ENCODE peak calls at places on chromosomes 7 and 10, in four cellular contexts. Y is cardiac muscle cell, L is uterus, B is tibial nerve. D is an unnamed sample.

GRCh38 chr7:122546496-122546895 is 152.4 kb downstream of the RNF133 start:
- DNase-seq in B (no peak), Y (peak), L (peak), D (no peak)

GRCh38 chr10:47405829-47406547 is 21.9 kb upstream of the ZNF488 start:
- DNase-seq in B (no peak), Y (no peak), L (peak), D (no peak)

GRCh38 chr10:96038476-96039387 is 4.7 kb upstream of the CCNJ start:
- DNase-seq in Y (no peak), B (no peak), L (no peak), D (no peak)

GRCh38 chr10:86104156-86104555 is 262.4 kb downstream of the GRID1 start:
- DNase-seq in Y (no peak), L (no peak), B (no peak), D (no peak)

GRCh38 chr10:60978287-60979115 is 34.5 kb upstream of the RHOBTB1 start:
- DNase-seq in B (no peak), Y (no peak), L (no peak), D (no peak)

GRCh38 chr10:42985436-42986316 is 91.2 kb upstream of the RET start:
- DNase-seq in Y (no peak), B (no peak), L (no peak), D (no peak)

GRCh38 chr7:83976302-83976701 is 218.3 kb downstream of the SEMA3A start:
- DNase-seq in B (no peak), Y (peak), L (no peak), D (no peak)

GRCh38 chr10:24983946-24984345 is 31.5 kb upstream of the PRTFDC1 start:
- DNase-seq in B (no peak), L (no peak), Y (no peak), D (no peak)

GRCh38 chr7:43234968-43235367 is 122.5 kb downstream of the HECW1 start:
- DNase-seq in Y (no peak), L (no peak), B (no peak), D (no peak)

GRCh38 chr10:113958631-113959382 is 84.9 kb upstream of the ADRB1 start:
- DNase-seq in L (peak), Y (peak), B (no peak), D (peak)

GRCh38 chr10:116620423-116621400 is at the start of gene PNLIPRP2:
- DNase-seq in B (no peak), Y (no peak), L (no peak), D (no peak)

GRCh38 chr7:6310594-6310993 is 38.2 kb upstream of the CYTH3 start:
- DNase-seq in Y (no peak), B (no peak), L (no peak), D (no peak)

GRCh38 chr7:79548616-79549206 is 95.2 kb upstream of the MAGI2 start:
- DNase-seq in L (no peak), Y (peak), B (no peak), D (no peak)

GRCh38 chr10:43871545-43871944 is 222.9 kb upstream of the ZNF32 start:
- DNase-seq in L (no peak), Y (no peak), B (no peak), D (no peak)

GRCh38 chr7:2909043-2909442 is 64.9 kb upstream of the GNA12 start:
- DNase-seq in Y (no peak), B (no peak), L (no peak), D (no peak)

GRCh38 chr10:78970261-78970660 is 98.5 kb upstream of the ZMIZ1 start:
- DNase-seq in L (no peak), Y (no peak), B (no peak), D (no peak)

GRCh38 chr7:125663961-125664360 is 734.3 kb upstream of the POT1 start:
- DNase-seq in B (no peak), Y (no peak), L (no peak), D (no peak)

GRCh38 chr7:95776561-95777185 is 4.3 kb downstream of the DYNC1I1 start:
- DNase-seq in Y (no peak), B (no peak), L (no peak), D (no peak)

GRCh38 chr7:135386776-135387175 is 123.1 kb downstream of the CNOT4 start:
- DNase-seq in B (no peak), Y (no peak), L (no peak), D (no peak)

GRCh38 chr7:1422512-1423265 is 36.6 kb downstream of the MICALL2 start:
- DNase-seq in B (no peak), Y (peak), L (no peak), D (no peak)

GRCh38 chr10:93746844-93747284 is 10.9 kb upstream of the LGI1 start:
- DNase-seq in Y (peak), B (no peak), L (no peak), D (no peak)

GRCh38 chr7:130458256-130458655 is 17.4 kb upstream of the CEP41 start:
- DNase-seq in B (no peak), Y (no peak), L (no peak), D (no peak)

GRCh38 chr7:47342646-47343045 is 239.3 kb downstream of the TNS3 start:
- DNase-seq in Y (no peak), B (no peak), L (no peak), D (no peak)

GRCh38 chr7:13540429-13540828 is 449.0 kb downstream of the ETV1 start:
- DNase-seq in B (no peak), L (no peak), Y (peak), D (no peak)

GRCh38 chr10:18599392-18599791 is 52.0 kb downstream of the NSUN6 start:
- DNase-seq in B (no peak), Y (no peak), L (no peak), D (no peak)

GRCh38 chr10:18606051-18606730 is 45.2 kb downstream of the NSUN6 start:
- DNase-seq in B (no peak), Y (peak), L (no peak), D (no peak)

DNA sequence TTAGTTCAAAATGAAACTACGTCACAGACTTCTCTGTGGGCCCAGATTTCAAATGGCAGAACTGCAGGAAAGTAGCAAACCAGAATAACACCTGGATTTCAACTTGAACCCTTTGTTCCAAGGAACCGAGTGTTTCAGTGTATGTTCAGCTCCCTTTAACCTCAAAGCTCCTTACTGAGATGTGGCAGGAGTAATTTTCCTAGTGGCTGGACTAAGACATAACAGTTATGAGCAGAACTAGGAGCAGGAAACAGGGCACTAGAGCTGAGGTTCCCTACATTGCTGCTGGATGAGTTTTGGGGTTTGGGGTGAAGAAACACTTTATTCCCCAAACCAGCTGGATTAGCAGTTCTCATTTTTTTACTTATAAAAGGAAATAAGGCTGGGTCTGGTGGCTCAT is 50.1 kb downstream of the NSUN6 start:
- DNase-seq in Y (no peak), B (no peak), L (no peak), D (no peak)
- TF ChIP-seq CTCF in Y (no peak), B (no peak), L (no peak), D (no peak)

GRCh38 chr10:2508971-2509605 is 558.3 kb upstream of the PFKP start:
- DNase-seq in B (no peak), L (no peak), Y (no peak), D (no peak)
- TF ChIP-seq CTCF in B (no peak), L (no peak), Y (no peak), D (no peak)

GRCh38 chr10:132230557-132231210 is 43.9 kb downstream of the DPYSL4 start:
- DNase-seq in Y (no peak), B (no peak), L (no peak), D (no peak)
- TF ChIP-seq CTCF in Y (no peak), B (no peak), L (no peak), D (no peak)

GRCh38 chr7:23531794-23532489 is at the start of gene TRA2A:
- DNase-seq in B (peak), L (peak), Y (peak), D (peak)

GRCh38 chr7:23530355-23530754 is 1.4 kb downstream of the TRA2A start:
- DNase-seq in Y (peak), L (no peak), B (no peak), D (no peak)

GRCh38 chr7:23530901-23531793 is 634 bp downstream of the TRA2A start:
- DNase-seq in L (no peak), Y (peak), B (peak), D (no peak)

GRCh38 chr7:23529262-23529859 is 2.4 kb downstream of the TRA2A start:
- DNase-seq in L (no peak), Y (no peak), B (no peak), D (no peak)

GRCh38 chr7:23533160-23533559 is 1.4 kb upstream of the TRA2A start:
- DNase-seq in Y (no peak), B (no peak), L (no peak), D (no peak)
- TF ChIP-seq CTCF in Y (no peak), B (no peak), L (no peak), D (no peak)

DNA sequence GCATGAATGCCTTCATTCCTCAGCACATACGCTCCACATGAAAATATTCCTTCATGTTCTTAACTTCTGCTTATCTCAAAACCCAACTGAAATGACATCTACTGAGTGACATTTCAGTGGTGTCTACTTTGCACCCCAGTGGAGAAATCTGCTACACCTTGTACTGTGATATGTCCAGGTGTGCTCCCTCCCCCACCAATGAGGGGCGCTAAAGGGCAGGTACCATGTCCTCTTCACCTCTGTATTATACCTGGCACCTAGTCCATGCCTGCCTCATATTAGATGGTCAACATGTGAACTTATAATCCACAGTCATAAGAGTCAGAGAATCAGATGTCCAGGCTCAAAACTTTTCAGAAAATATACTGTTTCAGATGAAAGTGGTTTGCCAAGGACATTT is 2.1 kb downstream of the PAXIP1 start:
- DNase-seq in Y (no peak), B (no peak), L (no peak), D (no peak)
- TF ChIP-seq CTCF in Y (no peak), B (no peak), L (no peak), D (no peak)

GRCh38 chr7:38179719-38180333 is 1.8 kb downstream of the STARD3NL start:
- DNase-seq in Y (no peak), B (no peak), L (no peak), D (no peak)

GRCh38 chr7:38178004-38178694 is at the start of gene STARD3NL:
- DNase-seq in Y (peak), B (peak), L (peak), D (peak)

GRCh38 chr7:38181111-38181510 is 3.1 kb downstream of the STARD3NL start:
- DNase-seq in Y (no peak), B (no peak), L (no peak), D (no peak)

GRCh38 chr7:38177621-38178003 is 433 bp upstream of the STARD3NL start:
- DNase-seq in B (no peak), L (no peak), Y (no peak), D (no peak)

GRCh38 chr7:38178695-38179344 is 775 bp downstream of the STARD3NL start:
- DNase-seq in L (no peak), B (no peak), Y (no peak), D (no peak)
- TF ChIP-seq CTCF in L (no peak), B (no peak), Y (no peak), D (no peak)

DNA sequence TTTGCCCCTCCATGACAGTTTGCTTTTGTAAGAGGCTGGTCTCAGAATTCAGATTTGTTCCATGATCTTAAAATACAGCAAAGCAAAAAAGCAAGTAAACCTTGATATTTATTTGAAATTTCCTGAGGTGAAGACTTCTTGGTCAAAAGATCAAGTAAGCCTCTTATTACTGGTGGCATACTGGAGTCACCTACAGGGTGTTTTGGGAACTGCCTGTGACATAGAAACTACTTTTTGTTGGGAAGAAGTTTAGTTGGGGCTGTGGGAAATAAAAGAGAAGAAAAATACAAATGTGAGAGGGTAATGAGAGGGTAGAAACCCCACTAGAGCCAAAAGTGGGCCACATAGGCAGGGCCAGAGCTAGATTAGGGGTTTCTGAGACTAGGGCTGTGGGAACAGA is 217.9 kb downstream of the OTUD1 start:
- DNase-seq in Y (no peak), B (no peak), L (no peak), D (no peak)
- TF ChIP-seq CTCF in Y (no peak), B (peak), L (peak), D (peak)

D was measured in ascending aorta.